ENCODE peak calls at places on chromosomes 11 and 22, in four cellular contexts. G is HepG2, P is K562, Y is H1. K is an unnamed sample.

GRCh38 chr11:44861829-44862545 is 88.7 kb downstream of the TP53I11 start:
- DNase-seq in G (peak), P (peak), Y (peak), K (peak)

GRCh38 chr11:76579047-76579751 is 91.3 kb downstream of the LRRC32 start:
- DNase-seq in G (no peak), P (peak), Y (no peak), K (peak)

GRCh38 chr22:32855023-32855756 is 53.7 kb downstream of the TIMP3 start:
- DNase-seq in G (no peak), P (no peak), Y (no peak), K (no peak)

GRCh38 chr22:25582946-25583345 is 18.5 kb downstream of the GRK3 start:
- DNase-seq in G (peak), P (no peak), Y (no peak), K (no peak)

GRCh38 chr22:20990184-20991180 is 8.4 kb downstream of the LZTR1 start:
- DNase-seq in G (no peak), P (no peak), Y (no peak), K (no peak)

GRCh38 chr11:112627588-112628045 is 333.6 kb upstream of the NCAM1 start:
- DNase-seq in G (no peak), P (no peak), Y (no peak), K (no peak)

GRCh38 chr11:106990322-106990721 is 28.0 kb downstream of the GUCY1A2 start:
- DNase-seq in G (no peak), P (no peak), Y (no peak), K (peak)

GRCh38 chr11:121249039-121249663 is 43.4 kb upstream of the SC5D start:
- DNase-seq in G (peak), P (peak), Y (no peak), K (no peak)

GRCh38 chr11:34570584-34570983 is 50.3 kb upstream of the EHF start:
- DNase-seq in G (no peak), P (peak), Y (no peak), K (no peak)

GRCh38 chr22:40346178-40347064 is at the start of gene ADSL:
- DNase-seq in G (peak), P (peak), Y (peak), K (peak)

GRCh38 chr11:106840146-106840545 is 178.1 kb downstream of the GUCY1A2 start:
- DNase-seq in G (no peak), P (no peak), Y (no peak), K (no peak)

GRCh38 chr22:45516923-45517675 is 14.4 kb downstream of the FBLN1 start:
- DNase-seq in G (no peak), P (no peak), Y (no peak), K (no peak)

GRCh38 chr22:45515678-45516077 is 13.0 kb downstream of the FBLN1 start:
- DNase-seq in G (no peak), P (no peak), Y (no peak), K (no peak)

GRCh38 chr22:45516163-45516562 is 13.5 kb downstream of the FBLN1 start:
- DNase-seq in G (no peak), P (no peak), Y (no peak), K (no peak)

GRCh38 chr22:45521178-45521577 is 18.5 kb downstream of the FBLN1 start:
- DNase-seq in G (peak), P (no peak), Y (no peak), K (no peak)

DNA sequence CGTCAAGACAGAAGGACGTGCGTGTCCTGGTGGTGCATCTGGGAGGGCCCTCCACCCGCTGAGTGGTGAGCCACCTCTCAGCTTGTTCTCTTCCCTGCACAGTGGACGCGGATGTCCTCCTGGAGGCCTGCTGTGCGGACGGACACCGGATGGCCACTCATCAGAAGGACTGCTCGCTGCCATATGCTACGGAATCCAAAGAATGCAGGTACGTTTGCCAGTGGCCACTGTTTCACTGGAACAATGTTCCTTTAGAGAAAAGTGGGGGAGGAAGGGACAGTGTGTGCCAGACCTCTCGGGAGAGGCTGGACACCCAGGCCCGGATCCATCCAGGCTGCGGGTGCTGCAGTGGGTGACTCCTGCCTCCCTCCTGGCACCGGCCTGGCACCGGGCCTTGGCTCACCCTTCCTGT is 15.9 kb downstream of the FBLN1 start:
- DNase-seq in G (peak), P (no peak), Y (no peak), K (no peak)
- TF ChIP-seq CREB1 in G (no peak), P (no peak), Y (no peak), K (no peak)

GRCh38 chr11:19232910-19233503 is 7.7 kb downstream of the E2F8 start:
- DNase-seq in G (no peak), P (no peak), Y (no peak), K (no peak)
- TF ChIP-seq JUN in G (no peak), P (no peak), Y (no peak), K (no peak)

DNA sequence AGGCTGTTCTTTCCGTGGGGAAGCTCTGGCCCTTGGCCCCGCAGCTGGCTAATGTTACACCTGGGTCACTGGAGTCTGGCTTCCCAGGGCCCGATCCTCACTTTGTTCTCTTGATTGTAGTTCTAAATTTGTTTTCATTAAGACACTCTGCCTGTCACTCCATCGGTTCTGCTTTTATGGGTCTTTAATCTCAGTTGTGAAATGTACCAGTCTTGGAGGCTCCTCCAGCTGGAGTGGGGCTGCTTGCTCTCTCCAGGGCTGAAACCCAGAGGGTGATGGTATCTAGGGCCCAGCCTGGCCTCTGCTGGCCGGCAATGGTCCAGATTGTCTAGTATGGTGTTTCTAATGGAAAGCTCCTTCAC is 352.9 kb downstream of the TENM4 start:
- DNase-seq in G (no peak), P (no peak), Y (no peak), K (no peak)
- TF ChIP-seq CREB1 in G (no peak), P (no peak), Y (no peak), K (no peak)

DNA sequence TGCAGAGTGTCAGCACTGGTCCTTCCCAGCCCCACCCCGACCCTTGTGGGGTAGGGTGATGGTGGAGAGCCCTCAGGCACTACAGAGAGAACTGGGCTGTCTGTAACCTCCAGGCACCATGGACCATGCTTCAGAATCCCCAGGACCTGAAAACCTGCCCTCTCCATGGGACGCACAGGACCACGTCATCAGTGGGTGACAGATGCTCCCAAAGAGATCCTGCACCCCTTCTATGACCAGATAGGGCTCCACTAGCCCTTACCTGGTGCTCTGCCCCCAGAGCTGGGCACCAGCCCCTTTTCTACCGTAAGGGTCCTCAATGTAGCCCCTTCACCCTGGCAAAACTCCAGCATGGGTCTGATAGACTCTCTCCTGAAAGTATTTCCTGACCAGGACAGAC is 165.9 kb upstream of the NECTIN1 start:
- DNase-seq in G (no peak), P (no peak), Y (no peak), K (no peak)
- TF ChIP-seq JUN in G (no peak), P (no peak), Y (no peak), K (no peak)

K was measured in WTC11.